ENCODE peak calls at places on chromosome 5, in five cellular contexts. One of them, this sample, is unnamed.

GRCh38 chr5:131280417-131280816 is 16.6 kb downstream of the CDC42SE2 start:
- DNase-seq in H7: no peak
- DNase-seq in RCC 7860: no peak
- DNase-seq in nucleus accumbens: no peak
- DNase-seq in RWPE1: no peak
- DNase-seq in this sample: no peak

GRCh38 chr5:138705007-138705406 is 48.2 kb upstream of the CTNNA1 start:
- DNase-seq in H7: no peak
- DNase-seq in RCC 7860: no peak
- DNase-seq in nucleus accumbens: no peak
- DNase-seq in RWPE1: no peak
- DNase-seq in this sample: no peak

GRCh38 chr5:73644385-73644963 is 18.5 kb downstream of the ARHGEF28 start:
- DNase-seq in H7: no peak
- DNase-seq in RCC 7860: no peak
- DNase-seq in nucleus accumbens: no peak
- DNase-seq in RWPE1: no peak
- DNase-seq in this sample: no peak

GRCh38 chr5:137201876-137202275 is 297.2 kb downstream of the SPOCK1 start:
- DNase-seq in H7: peak; percentile 4
- DNase-seq in RCC 7860: peak; percentile 13
- DNase-seq in nucleus accumbens: no peak
- DNase-seq in RWPE1: no peak
- DNase-seq in this sample: no peak

GRCh38 chr5:141747646-141748229 is 65.7 kb upstream of the ARAP3 start:
- DNase-seq in H7: peak; percentile 14
- DNase-seq in RCC 7860: no peak
- DNase-seq in nucleus accumbens: no peak
- DNase-seq in RWPE1: no peak
- DNase-seq in this sample: no peak

GRCh38 chr5:7382588-7382987 is 13.3 kb upstream of the ADCY2 start:
- DNase-seq in H7: no peak
- DNase-seq in RCC 7860: no peak
- DNase-seq in nucleus accumbens: no peak
- DNase-seq in RWPE1: no peak
- DNase-seq in this sample: no peak

GRCh38 chr5:102090770-102091169 is 205.3 kb downstream of the SLCO4C1 start:
- DNase-seq in H7: peak; percentile 18
- DNase-seq in RCC 7860: no peak
- DNase-seq in nucleus accumbens: no peak
- DNase-seq in RWPE1: no peak
- DNase-seq in this sample: no peak

GRCh38 chr5:158880514-158881001 is 219.2 kb downstream of the EBF1 start:
- DNase-seq in H7: no peak
- DNase-seq in RCC 7860: no peak
- DNase-seq in nucleus accumbens: no peak
- DNase-seq in RWPE1: no peak
- DNase-seq in this sample: no peak

GRCh38 chr5:178077751-178078150 is 35.6 kb upstream of the N4BP3 start:
- DNase-seq in H7: peak; percentile 61
- DNase-seq in RCC 7860: no peak
- DNase-seq in nucleus accumbens: no peak
- DNase-seq in RWPE1: no peak
- DNase-seq in this sample: no peak